ENCODE peak calls at places on chromosomes 2 and 18, in eight cellular contexts. S is hepatocyte, W is GM23338, L is SK-N-SH, T is OCI-LY7, Y is PC-3, Q is GM23248, D is neural progenitor cell. K is an unnamed sample.

GRCh38 chr2:25376750-25377621 is 35.3 kb upstream of the DNMT3A start:
- DNase-seq in S (peak), W (peak), L (peak), T (peak), Y (peak), Q (peak), D (peak), K (peak)

GRCh38 chr2:172103471-172104292 is 982 bp upstream of the DLX2 start:
- DNase-seq in S (peak), W (peak), L (peak), T (peak), Y (peak), Q (peak), D (peak), K (peak)

GRCh38 chr18:48902023-48902855 is 48.5 kb downstream of the SMAD7 start:
- DNase-seq in S (peak), W (no peak), L (peak), T (no peak), Y (peak), Q (peak), D (no peak), K (no peak)

GRCh38 chr18:46574740-46575108 is 82.3 kb downstream of the LOXHD1 start:
- DNase-seq in S (no peak), W (no peak), L (no peak), T (no peak), Y (no peak), Q (no peak), D (no peak), K (no peak)

GRCh38 chr2:215736653-215737290 is 276.6 kb downstream of the MREG start:
- DNase-seq in S (no peak), W (peak), L (no peak), T (no peak), Y (peak), Q (peak), D (peak), K (no peak)

GRCh38 chr2:191109888-191110287 is 40.9 kb downstream of the STAT4 start:
- DNase-seq in S (no peak), W (no peak), L (no peak), T (no peak), Y (no peak), Q (no peak), D (no peak), K (no peak)

GRCh38 chr18:54388203-54389142 is 30.8 kb downstream of the C18orf54 start:
- DNase-seq in S (peak), W (peak), L (no peak), T (peak), Y (peak), Q (peak), D (peak), K (peak)

GRCh38 chr18:78319934-78320333 is 659.7 kb upstream of the SALL3 start:
- DNase-seq in S (no peak), W (no peak), L (no peak), T (no peak), Y (no peak), Q (no peak), D (no peak), K (no peak)

GRCh38 chr2:219969508-219969907 is 342.1 kb downstream of the SLC4A3 start:
- DNase-seq in S (no peak), W (no peak), L (no peak), T (no peak), Y (peak), Q (peak), D (no peak), K (no peak)

GRCh38 chr18:13628211-13628610 is 98.1 kb downstream of the FAM210A start:
- DNase-seq in S (no peak), W (no peak), L (no peak), T (no peak), Y (no peak), Q (no peak), D (peak), K (no peak)

GRCh38 chr2:222320441-222321395 is 21.9 kb upstream of the PAX3 start:
- DNase-seq in S (peak), W (peak), L (peak), T (no peak), Y (no peak), Q (peak), D (peak), K (no peak)

GRCh38 chr2:232493701-232494426 is 6.2 kb upstream of the ECEL1 start:
- DNase-seq in S (no peak), W (no peak), L (no peak), T (no peak), Y (no peak), Q (no peak), D (no peak), K (no peak)

GRCh38 chr18:12842459-12843380 is 41.3 kb downstream of the PTPN2 start:
- DNase-seq in S (no peak), W (peak), L (no peak), T (no peak), Y (no peak), Q (no peak), D (no peak), K (no peak)

GRCh38 chr18:70146174-70146573 is 59.3 kb downstream of the RTTN start:
- DNase-seq in S (no peak), W (no peak), L (no peak), T (no peak), Y (no peak), Q (no peak), D (no peak), K (no peak)

GRCh38 chr2:217820066-217820819 is 182.6 kb downstream of the TNS1 start:
- DNase-seq in S (no peak), W (no peak), L (no peak), T (no peak), Y (no peak), Q (no peak), D (peak), K (no peak)

GRCh38 chr2:171158036-171158789 is 2.5 kb downstream of the TLK1 start:
- DNase-seq in S (no peak), W (no peak), L (no peak), T (peak), Y (peak), Q (no peak), D (no peak), K (no peak)

GRCh38 chr18:80198391-80198790 is 48.9 kb downstream of the PARD6G start:
- DNase-seq in S (no peak), W (no peak), L (no peak), T (no peak), Y (no peak), Q (no peak), D (no peak), K (no peak)

GRCh38 chr18:37546023-37546537 is 19.5 kb downstream of the CELF4 start:
- DNase-seq in S (no peak), W (no peak), L (no peak), T (no peak), Y (no peak), Q (no peak), D (no peak), K (no peak)

GRCh38 chr2:190746971-190747761 is 98.3 kb downstream of the NAB1 start:
- DNase-seq in S (no peak), W (peak), L (no peak), T (no peak), Y (no peak), Q (peak), D (no peak), K (no peak)

GRCh38 chr2:97664636-97664970 is 759 bp upstream of the ACTR1B start:
- DNase-seq in S (peak), W (peak), L (no peak), T (no peak), Y (peak), Q (peak), D (peak), K (no peak)

GRCh38 chr2:37764739-37765138 is 93.3 kb upstream of the CDC42EP3 start:
- DNase-seq in S (no peak), W (no peak), L (no peak), T (no peak), Y (peak), Q (no peak), D (no peak), K (no peak)

GRCh38 chr2:26757873-26758789 is 6.0 kb upstream of the SLC35F6 start:
- DNase-seq in S (peak), W (peak), L (peak), T (no peak), Y (peak), Q (peak), D (no peak), K (no peak)

GRCh38 chr2:12709207-12709522 is 7.6 kb upstream of the TRIB2 start:
- DNase-seq in S (no peak), W (no peak), L (no peak), T (peak), Y (peak), Q (no peak), D (no peak), K (no peak)

GRCh38 chr2:187783446-187783845 is 229.2 kb upstream of the TFPI start:
- DNase-seq in S (no peak), W (peak), L (no peak), T (no peak), Y (peak), Q (no peak), D (no peak), K (no peak)

GRCh38 chr18:71799016-71799673 is 745.0 kb downstream of the CBLN2 start:
- DNase-seq in S (no peak), W (no peak), L (no peak), T (no peak), Y (peak), Q (no peak), D (no peak), K (no peak)

GRCh38 chr2:150917956-150918713 is 343.5 kb downstream of the RBM43 start:
- DNase-seq in S (no peak), W (no peak), L (peak), T (no peak), Y (no peak), Q (no peak), D (no peak), K (no peak)

GRCh38 chr2:191436368-191437055 is 191.3 kb downstream of the MYO1B start:
- DNase-seq in S (no peak), W (no peak), L (peak), T (no peak), Y (no peak), Q (no peak), D (no peak), K (no peak)

GRCh38 chr2:25854613-25855012 is 23.7 kb downstream of the ASXL2 start:
- DNase-seq in S (no peak), W (no peak), L (no peak), T (no peak), Y (no peak), Q (no peak), D (no peak), K (no peak)

GRCh38 chr2:231512222-231512621 is 18.0 kb downstream of the NMUR1 start:
- DNase-seq in S (no peak), W (no peak), L (no peak), T (no peak), Y (no peak), Q (no peak), D (no peak), K (no peak)

GRCh38 chr2:205261631-205262030 is 420.7 kb upstream of the NRP2 start:
- DNase-seq in S (no peak), W (no peak), L (no peak), T (no peak), Y (no peak), Q (no peak), D (no peak), K (no peak)

GRCh38 chr2:205259131-205259530 is 423.2 kb upstream of the NRP2 start:
- DNase-seq in S (no peak), W (no peak), L (no peak), T (no peak), Y (no peak), Q (peak), D (no peak), K (no peak)
- TF ChIP-seq EZH2phosphoT487 in S (no peak), W (no peak), L (no peak), T (no peak), Y (no peak), Q (no peak), D (no peak), K (no peak)

DNA sequence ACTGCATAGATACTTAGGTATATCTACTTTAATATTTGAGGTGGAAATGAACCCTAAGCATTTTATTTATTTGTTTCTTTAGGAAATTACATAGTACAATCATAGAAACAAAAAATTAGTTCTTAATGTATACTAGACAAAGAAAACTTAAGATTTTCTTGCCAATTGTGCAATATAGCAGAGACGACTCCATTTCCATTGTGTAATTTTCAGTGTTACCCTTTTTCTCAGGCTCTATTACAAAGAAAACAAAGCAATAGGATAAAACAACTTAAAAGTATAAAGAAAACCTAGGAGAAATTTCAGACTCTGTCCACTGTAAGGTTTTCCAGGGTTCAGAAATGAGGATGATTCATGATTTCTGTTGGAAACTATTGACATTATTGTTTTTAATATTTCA is 89.0 kb upstream of the SERTAD2 start:
- DNase-seq in S (no peak), W (no peak), L (no peak), T (no peak), Y (no peak), Q (no peak), D (no peak), K (no peak)
- TF ChIP-seq EZH2phosphoT487 in S (no peak), W (no peak), L (no peak), T (no peak), Y (no peak), Q (no peak), D (no peak), K (no peak)

GRCh38 chr2:15738225-15738546 is 146.5 kb downstream of the DDX1 start:
- DNase-seq in S (no peak), W (no peak), L (no peak), T (no peak), Y (no peak), Q (no peak), D (no peak), K (no peak)

GRCh38 chr2:15734871-15735737 is 143.4 kb downstream of the DDX1 start:
- DNase-seq in S (no peak), W (no peak), L (no peak), T (no peak), Y (no peak), Q (no peak), D (no peak), K (no peak)

GRCh38 chr2:15737314-15738224 is 145.9 kb downstream of the DDX1 start:
- DNase-seq in S (no peak), W (no peak), L (no peak), T (no peak), Y (no peak), Q (no peak), D (no peak), K (no peak)

GRCh38 chr2:15735738-15736326 is 144.2 kb downstream of the DDX1 start:
- DNase-seq in S (no peak), W (no peak), L (no peak), T (no peak), Y (no peak), Q (no peak), D (no peak), K (no peak)

GRCh38 chr2:15736396-15737180 is 144.9 kb downstream of the DDX1 start:
- DNase-seq in S (no peak), W (no peak), L (no peak), T (no peak), Y (no peak), Q (no peak), D (no peak), K (no peak)
- TF ChIP-seq EZH2phosphoT487 in S (no peak), W (no peak), L (no peak), T (no peak), Y (no peak), Q (no peak), D (no peak), K (no peak)

DNA sequence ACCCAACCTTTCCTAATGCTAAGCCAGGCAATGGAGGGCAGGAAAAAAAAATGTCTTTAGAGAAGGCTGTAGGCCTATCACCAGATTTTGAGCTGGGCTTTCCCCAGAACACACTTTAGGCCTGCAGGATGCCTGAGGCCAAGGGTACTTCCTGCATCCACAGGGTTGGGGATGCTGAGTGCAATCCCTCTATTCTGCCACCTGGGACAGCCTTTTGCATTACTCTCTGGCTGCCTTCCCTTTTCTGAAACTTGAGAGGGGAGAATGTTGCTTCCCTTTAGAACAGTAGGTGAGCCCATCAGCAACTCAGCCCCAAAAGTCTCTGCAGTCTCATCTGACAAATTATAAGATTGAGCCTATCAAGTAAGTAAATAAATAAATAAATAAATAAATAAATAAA is 195.2 kb downstream of the SLC8A1 start:
- DNase-seq in S (no peak), W (peak), L (peak), T (peak), Y (peak), Q (peak), D (peak), K (no peak)
- TF ChIP-seq EZH2phosphoT487 in S (no peak), W (no peak), L (no peak), T (no peak), Y (no peak), Q (no peak), D (no peak), K (no peak)

GRCh38 chr2:31232586-31232985 is 1.4 kb upstream of the EHD3 start:
- DNase-seq in S (no peak), W (no peak), L (no peak), T (no peak), Y (no peak), Q (no peak), D (no peak), K (no peak)

GRCh38 chr2:31233216-31233615 is 736 bp upstream of the EHD3 start:
- DNase-seq in S (no peak), W (no peak), L (no peak), T (no peak), Y (peak), Q (peak), D (no peak), K (no peak)

GRCh38 chr2:31235504-31235902 is 1.6 kb downstream of the EHD3 start:
- DNase-seq in S (no peak), W (no peak), L (no peak), T (no peak), Y (peak), Q (peak), D (no peak), K (no peak)

GRCh38 chr2:31234690-31235503 is 945 bp downstream of the EHD3 start:
- DNase-seq in S (no peak), W (no peak), L (peak), T (no peak), Y (no peak), Q (no peak), D (no peak), K (no peak)

DNA sequence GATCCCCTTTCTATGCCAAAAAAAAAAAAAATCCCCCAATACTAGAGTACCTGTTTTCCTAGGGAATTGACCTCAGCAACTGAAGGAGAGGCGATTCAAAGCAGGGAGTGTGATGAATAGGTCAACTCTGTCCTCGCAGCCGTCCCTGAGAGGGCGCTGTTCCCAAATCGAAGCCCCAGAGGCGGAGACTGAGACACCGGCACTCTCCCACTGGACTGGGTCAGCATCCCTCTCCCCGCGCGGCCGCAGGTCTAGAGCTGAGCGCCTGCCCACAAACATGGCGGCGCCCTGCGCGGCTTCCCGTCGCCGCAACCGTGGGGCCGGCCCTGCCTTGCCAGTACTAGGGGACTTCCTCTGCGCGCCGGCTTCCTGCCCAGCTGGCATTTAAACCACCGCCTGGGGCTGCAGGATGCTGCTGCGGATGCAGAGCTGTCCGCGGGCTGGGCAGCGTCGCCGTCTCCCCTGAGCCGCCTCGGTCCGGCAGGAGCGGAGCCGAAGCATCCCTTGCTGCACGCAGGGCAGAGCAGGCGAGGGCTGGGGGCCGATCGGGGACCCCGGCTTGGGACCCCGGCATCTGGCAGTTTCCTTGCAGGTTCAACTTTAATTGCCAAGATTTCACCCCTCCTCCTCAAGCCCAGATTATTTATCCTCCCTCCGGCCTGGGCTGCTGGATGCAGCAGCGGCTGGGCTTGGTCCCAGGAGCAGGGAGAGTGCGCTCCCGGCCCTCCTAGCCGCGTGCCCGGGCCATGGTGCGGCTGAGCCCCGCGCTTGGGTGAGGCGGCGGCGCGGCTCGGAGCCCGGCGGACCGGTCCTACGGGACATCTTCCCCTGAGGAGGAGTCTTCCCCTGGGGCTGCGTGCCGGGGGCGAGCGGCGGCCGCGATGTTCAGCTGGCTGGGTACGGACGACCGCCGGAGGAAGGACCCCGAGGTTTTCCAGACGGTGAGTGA is at the start of gene EHD3:
- DNase-seq in S (peak), W (peak), L (peak), T (peak), Y (peak), Q (peak), D (peak), K (peak)
- TF ChIP-seq EZH2phosphoT487 in S (no peak), W (no peak), L (no peak), T (no peak), Y (no peak), Q (no peak), D (peak), K (no peak)

GRCh38 chr18:67766930-67767329 is 250.4 kb upstream of the DSEL start:
- DNase-seq in S (no peak), W (no peak), L (no peak), T (no peak), Y (peak), Q (peak), D (no peak), K (no peak)
- TF ChIP-seq EZH2phosphoT487 in S (no peak), W (no peak), L (no peak), T (no peak), Y (no peak), Q (no peak), D (no peak), K (no peak)

GRCh38 chr18:55857409-55857808 is 269.4 kb upstream of the TCF4 start:
- DNase-seq in S (no peak), W (no peak), L (no peak), T (no peak), Y (no peak), Q (no peak), D (no peak), K (no peak)
- TF ChIP-seq EZH2phosphoT487 in S (no peak), W (no peak), L (no peak), T (no peak), Y (no peak), Q (no peak), D (no peak), K (no peak)

GRCh38 chr2:46787315-46787714 is 128.3 kb downstream of the MCFD2 start:
- DNase-seq in S (no peak), W (no peak), L (no peak), T (no peak), Y (no peak), Q (no peak), D (no peak), K (no peak)
- TF ChIP-seq EZH2phosphoT487 in S (no peak), W (no peak), L (no peak), T (no peak), Y (no peak), Q (no peak), D (no peak), K (no peak)

K was measured in MM.1S.